ENCODE peak calls at places on chromosomes 6 and 20, in eight cellular contexts. One of them, this sample, is unnamed.

GRCh38 chr20:13644010-13644409 is 5.3 kb upstream of the TASP1 start:
- DNase-seq in neural progenitor cell: no peak
- DNase-seq in IMR-90: no peak
- DNase-seq in lower lobe of right lung: no peak
- DNase-seq in MM.1S: no peak
- DNase-seq in hepatocyte: no peak
- DNase-seq in uterus: no peak
- DNase-seq in GM06990: no peak
- DNase-seq in this sample: no peak

GRCh38 chr20:6768228-6769185 is 1.0 kb downstream of the BMP2 start:
- DNase-seq in neural progenitor cell: peak
- DNase-seq in IMR-90: peak
- DNase-seq in lower lobe of right lung: peak
- DNase-seq in MM.1S: no peak
- DNase-seq in hepatocyte: peak
- DNase-seq in uterus: no peak
- DNase-seq in GM06990: peak
- DNase-seq in this sample: peak

GRCh38 chr20:8356850-8357249 is 224.8 kb downstream of the PLCB1 start:
- DNase-seq in neural progenitor cell: no peak
- DNase-seq in IMR-90: no peak
- DNase-seq in lower lobe of right lung: no peak
- DNase-seq in MM.1S: no peak
- DNase-seq in hepatocyte: no peak
- DNase-seq in uterus: no peak
- DNase-seq in GM06990: no peak
- DNase-seq in this sample: no peak

GRCh38 chr6:112946051-112946450 is 598.9 kb downstream of the RFPL4B start:
- DNase-seq in neural progenitor cell: no peak
- DNase-seq in IMR-90: peak
- DNase-seq in lower lobe of right lung: no peak
- DNase-seq in MM.1S: no peak
- DNase-seq in hepatocyte: no peak
- DNase-seq in uterus: no peak
- DNase-seq in GM06990: no peak
- DNase-seq in this sample: no peak

GRCh38 chr6:45569210-45569945 is 191.6 kb upstream of the SUPT3H start:
- DNase-seq in neural progenitor cell: peak
- DNase-seq in IMR-90: no peak
- DNase-seq in lower lobe of right lung: peak
- DNase-seq in MM.1S: no peak
- DNase-seq in hepatocyte: no peak
- DNase-seq in uterus: no peak
- DNase-seq in GM06990: no peak
- DNase-seq in this sample: no peak

GRCh38 chr6:54710430-54710829 is 136.1 kb upstream of the FAM83B start:
- DNase-seq in neural progenitor cell: no peak
- DNase-seq in IMR-90: no peak
- DNase-seq in lower lobe of right lung: no peak
- DNase-seq in MM.1S: no peak
- DNase-seq in hepatocyte: no peak
- DNase-seq in uterus: no peak
- DNase-seq in GM06990: no peak
- DNase-seq in this sample: no peak

GRCh38 chr20:17685168-17685567 is 3.1 kb upstream of the RRBP1 start:
- DNase-seq in neural progenitor cell: no peak
- DNase-seq in IMR-90: no peak
- DNase-seq in lower lobe of right lung: no peak
- DNase-seq in MM.1S: no peak
- DNase-seq in hepatocyte: no peak
- DNase-seq in uterus: no peak
- DNase-seq in GM06990: no peak
- DNase-seq in this sample: no peak

GRCh38 chr20:61896058-61896961 is 169.4 kb downstream of the TAF4 start:
- DNase-seq in neural progenitor cell: peak
- DNase-seq in IMR-90: peak
- DNase-seq in lower lobe of right lung: no peak
- DNase-seq in MM.1S: peak
- DNase-seq in hepatocyte: peak
- DNase-seq in uterus: no peak
- DNase-seq in GM06990: no peak
- DNase-seq in this sample: peak

GRCh38 chr6:169794317-169795055 is 43.1 kb downstream of the ERMARD start:
- DNase-seq in neural progenitor cell: no peak
- DNase-seq in IMR-90: no peak
- DNase-seq in lower lobe of right lung: no peak
- DNase-seq in MM.1S: no peak
- DNase-seq in hepatocyte: no peak
- DNase-seq in uterus: no peak
- DNase-seq in GM06990: no peak
- DNase-seq in this sample: no peak

GRCh38 chr6:73606428-73606827 is 47.4 kb downstream of the SLC17A5 start:
- DNase-seq in neural progenitor cell: no peak
- DNase-seq in IMR-90: no peak
- DNase-seq in lower lobe of right lung: no peak
- DNase-seq in MM.1S: no peak
- DNase-seq in hepatocyte: no peak
- DNase-seq in uterus: no peak
- DNase-seq in GM06990: no peak
- DNase-seq in this sample: no peak

GRCh38 chr6:36984581-36985383 is 1.2 kb downstream of the MTCH1 start:
- DNase-seq in neural progenitor cell: peak
- DNase-seq in IMR-90: peak
- DNase-seq in lower lobe of right lung: no peak
- DNase-seq in MM.1S: no peak
- DNase-seq in hepatocyte: peak
- DNase-seq in uterus: peak
- DNase-seq in GM06990: no peak
- DNase-seq in this sample: no peak

GRCh38 chr6:148524976-148525375 is 182.3 kb downstream of the SASH1 start:
- DNase-seq in neural progenitor cell: no peak
- DNase-seq in IMR-90: peak
- DNase-seq in lower lobe of right lung: no peak
- DNase-seq in MM.1S: no peak
- DNase-seq in hepatocyte: no peak
- DNase-seq in uterus: no peak
- DNase-seq in GM06990: no peak
- DNase-seq in this sample: no peak

GRCh38 chr6:2244261-2245102 is 923 bp downstream of the GMDS start:
- DNase-seq in neural progenitor cell: no peak
- DNase-seq in IMR-90: no peak
- DNase-seq in lower lobe of right lung: no peak
- DNase-seq in MM.1S: peak
- DNase-seq in hepatocyte: peak
- DNase-seq in uterus: no peak
- DNase-seq in GM06990: no peak
- DNase-seq in this sample: peak

GRCh38 chr6:132369526-132369925 is 31.7 kb downstream of the MOXD1 start:
- DNase-seq in neural progenitor cell: no peak
- DNase-seq in IMR-90: peak
- DNase-seq in lower lobe of right lung: no peak
- DNase-seq in MM.1S: no peak
- DNase-seq in hepatocyte: no peak
- DNase-seq in uterus: no peak
- DNase-seq in GM06990: no peak
- DNase-seq in this sample: no peak

GRCh38 chr6:3841066-3841454 is 8.1 kb upstream of the FAM50B start:
- DNase-seq in neural progenitor cell: no peak
- DNase-seq in IMR-90: no peak
- DNase-seq in lower lobe of right lung: no peak
- DNase-seq in MM.1S: no peak
- DNase-seq in hepatocyte: no peak
- DNase-seq in uterus: no peak
- DNase-seq in GM06990: no peak
- DNase-seq in this sample: no peak

GRCh38 chr6:142648526-142648925 is 296.4 kb downstream of the HIVEP2 start:
- DNase-seq in neural progenitor cell: no peak
- DNase-seq in IMR-90: no peak
- DNase-seq in lower lobe of right lung: no peak
- DNase-seq in MM.1S: no peak
- DNase-seq in hepatocyte: no peak
- DNase-seq in uterus: no peak
- DNase-seq in GM06990: no peak
- DNase-seq in this sample: no peak

GRCh38 chr6:41939848-41940758 is 1.5 kb downstream of the CCND3 start:
- DNase-seq in neural progenitor cell: peak
- DNase-seq in IMR-90: peak
- DNase-seq in lower lobe of right lung: peak
- DNase-seq in MM.1S: no peak
- DNase-seq in hepatocyte: peak
- DNase-seq in uterus: no peak
- DNase-seq in GM06990: no peak
- DNase-seq in this sample: no peak

GRCh38 chr6:41942045-41942851 is 640 bp upstream of the CCND3 start:
- DNase-seq in neural progenitor cell: no peak
- DNase-seq in IMR-90: peak
- DNase-seq in lower lobe of right lung: no peak
- DNase-seq in MM.1S: no peak
- DNase-seq in hepatocyte: no peak
- DNase-seq in uterus: peak
- DNase-seq in GM06990: no peak
- DNase-seq in this sample: no peak

GRCh38 chr6:41941280-41942044 is at the start of gene CCND3:
- DNase-seq in neural progenitor cell: peak
- DNase-seq in IMR-90: peak
- DNase-seq in lower lobe of right lung: peak
- DNase-seq in MM.1S: peak
- DNase-seq in hepatocyte: peak
- DNase-seq in uterus: peak
- DNase-seq in GM06990: peak
- DNase-seq in this sample: peak

GRCh38 chr6:41939091-41939847 is 2.3 kb downstream of the CCND3 start:
- DNase-seq in neural progenitor cell: peak
- DNase-seq in IMR-90: peak
- DNase-seq in lower lobe of right lung: peak
- DNase-seq in MM.1S: no peak
- DNase-seq in hepatocyte: peak
- DNase-seq in uterus: peak
- DNase-seq in GM06990: no peak
- DNase-seq in this sample: no peak

DNA sequence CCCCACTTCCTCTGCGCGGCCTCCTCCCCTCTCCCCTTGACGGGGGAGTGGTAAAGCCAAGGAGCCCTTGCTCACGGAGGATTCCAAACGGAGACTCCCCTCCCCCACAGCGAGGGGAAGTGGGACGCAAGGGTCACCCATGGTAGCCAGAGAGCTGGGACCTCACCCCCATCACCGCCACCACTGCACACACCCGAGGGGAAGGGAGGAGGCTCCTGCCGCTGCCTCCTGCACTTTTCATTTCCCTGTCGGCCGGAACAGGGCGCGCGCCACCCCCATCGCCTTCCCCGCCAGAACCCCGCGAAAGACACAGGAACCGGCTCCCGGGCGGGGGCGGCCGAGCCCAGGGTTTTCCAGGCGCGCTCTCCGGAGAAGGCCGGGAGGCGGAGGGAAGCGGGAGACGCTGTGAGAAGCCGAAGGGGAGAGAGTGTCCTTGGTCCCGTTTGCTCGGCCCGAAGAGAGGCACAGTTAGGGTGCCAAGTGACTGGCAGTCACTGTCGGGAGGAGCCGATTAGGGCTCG is 789 bp downstream of the CCND3 start:
- DNase-seq in neural progenitor cell: peak
- DNase-seq in IMR-90: peak
- DNase-seq in lower lobe of right lung: peak
- DNase-seq in MM.1S: no peak
- DNase-seq in hepatocyte: peak
- DNase-seq in uterus: peak
- DNase-seq in GM06990: peak
- DNase-seq in this sample: peak
- TF ChIP-seq CTCF in neural progenitor cell: peak
- TF ChIP-seq CTCF in IMR-90: no peak
- TF ChIP-seq CTCF in lower lobe of right lung: no peak
- TF ChIP-seq CTCF in MM.1S: no peak
- TF ChIP-seq CTCF in hepatocyte: peak
- TF ChIP-seq CTCF in uterus: no peak
- TF ChIP-seq CTCF in GM06990: no peak
- TF ChIP-seq CTCF in this sample: no peak

GRCh38 chr6:163200299-163201093 is 214.0 kb upstream of the QKI start:
- DNase-seq in neural progenitor cell: no peak
- DNase-seq in IMR-90: no peak
- DNase-seq in lower lobe of right lung: no peak
- DNase-seq in MM.1S: no peak
- DNase-seq in hepatocyte: no peak
- DNase-seq in uterus: no peak
- DNase-seq in GM06990: no peak
- DNase-seq in this sample: no peak
- TF ChIP-seq CTCF in neural progenitor cell: no peak
- TF ChIP-seq CTCF in IMR-90: no peak
- TF ChIP-seq CTCF in lower lobe of right lung: no peak
- TF ChIP-seq CTCF in MM.1S: no peak
- TF ChIP-seq CTCF in hepatocyte: no peak
- TF ChIP-seq CTCF in uterus: no peak
- TF ChIP-seq CTCF in GM06990: no peak
- TF ChIP-seq CTCF in this sample: no peak

DNA sequence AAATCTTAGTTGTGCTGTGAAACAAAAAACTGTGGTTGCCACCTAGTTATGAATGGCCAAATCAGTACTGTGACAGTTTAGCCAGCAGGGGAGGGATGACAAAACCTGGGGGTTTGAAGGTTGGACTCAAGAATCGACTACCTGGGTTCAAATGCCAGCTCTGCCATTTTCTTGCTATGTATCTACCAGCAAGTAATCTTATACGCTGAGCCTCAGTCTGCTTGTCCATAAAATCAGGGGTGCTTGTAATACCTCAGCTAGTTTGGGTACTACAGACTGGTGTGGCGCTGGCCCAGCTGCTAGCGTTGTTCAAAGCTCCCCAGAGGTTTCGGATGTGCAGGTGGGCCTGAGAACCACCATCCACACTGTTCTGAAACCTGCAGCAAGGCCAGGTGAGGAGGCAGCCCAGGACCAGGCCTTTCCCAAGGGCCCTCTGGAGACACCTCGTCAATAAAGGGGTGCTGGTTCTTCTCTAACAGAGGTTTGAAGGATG is 40.4 kb downstream of the TRAM2 start:
- DNase-seq in neural progenitor cell: no peak
- DNase-seq in IMR-90: no peak
- DNase-seq in lower lobe of right lung: no peak
- DNase-seq in MM.1S: peak
- DNase-seq in hepatocyte: no peak
- DNase-seq in uterus: no peak
- DNase-seq in GM06990: peak
- DNase-seq in this sample: peak
- TF ChIP-seq CTCF in neural progenitor cell: no peak
- TF ChIP-seq CTCF in IMR-90: no peak
- TF ChIP-seq CTCF in lower lobe of right lung: no peak
- TF ChIP-seq CTCF in MM.1S: peak
- TF ChIP-seq CTCF in hepatocyte: no peak
- TF ChIP-seq CTCF in uterus: no peak
- TF ChIP-seq CTCF in GM06990: peak
- TF ChIP-seq CTCF in this sample: no peak

DNA sequence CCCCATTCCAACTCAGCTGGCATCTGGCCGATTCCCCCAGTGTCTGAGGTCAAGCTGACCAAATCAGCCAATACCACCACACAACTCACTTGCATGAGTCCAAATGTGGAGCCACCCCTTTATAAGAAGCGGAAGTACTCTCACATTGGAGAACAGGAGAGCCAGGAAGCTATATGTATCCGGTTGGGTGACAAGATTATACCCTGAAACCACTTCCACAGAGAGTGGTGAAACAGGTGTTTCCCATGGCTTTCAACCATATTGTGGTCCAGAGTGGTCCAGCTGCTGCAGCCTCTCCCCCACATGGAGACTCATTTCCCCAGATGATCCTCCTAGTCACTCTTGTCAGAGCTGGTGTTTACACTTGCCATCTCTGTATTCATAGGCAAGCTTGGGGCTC is 24.0 kb upstream of the SERINC1 start:
- DNase-seq in neural progenitor cell: no peak
- DNase-seq in IMR-90: no peak
- DNase-seq in lower lobe of right lung: no peak
- DNase-seq in MM.1S: peak
- DNase-seq in hepatocyte: no peak
- DNase-seq in uterus: no peak
- DNase-seq in GM06990: peak
- DNase-seq in this sample: peak
- TF ChIP-seq CTCF in neural progenitor cell: no peak
- TF ChIP-seq CTCF in IMR-90: no peak
- TF ChIP-seq CTCF in lower lobe of right lung: no peak
- TF ChIP-seq CTCF in MM.1S: no peak
- TF ChIP-seq CTCF in hepatocyte: no peak
- TF ChIP-seq CTCF in uterus: no peak
- TF ChIP-seq CTCF in GM06990: no peak
- TF ChIP-seq CTCF in this sample: no peak

This sample was measured in GM20000.